ENCODE peak calls at places on chromosome 20, in four cellular contexts. W, D, R and J are unnamed samples.

GRCh38 chr20:63594043-63594561 is 20.1 kb upstream of the HELZ2 start:
- DNase-seq in R (no peak), D (peak; percentile 55), W (no peak), J (no peak)

GRCh38 chr20:9677224-9677623 is 161.7 kb downstream of the PAK5 start:
- DNase-seq in D (no peak), R (no peak), W (no peak), J (no peak)

GRCh38 chr20:62430871-62431447 is 3.6 kb upstream of the RBBP8NL start:
- DNase-seq in D (no peak), W (no peak), R (no peak), J (no peak)

GRCh38 chr20:17625246-17626051 is 55.6 kb downstream of the DSTN start:
- DNase-seq in W (no peak), D (no peak), R (no peak), J (no peak)

GRCh38 chr20:728022-728944 is 40.0 kb downstream of the SLC52A3 start:
- DNase-seq in D (peak; percentile 13), R (peak; percentile 58), W (peak; percentile 8), J (peak; percentile 69)

GRCh38 chr20:1888796-1889463 is 6.3 kb upstream of the SIRPA start:
- DNase-seq in W (no peak), D (peak; percentile 59), R (no peak), J (peak; percentile 94)

GRCh38 chr20:53291548-53291947 is 302.1 kb downstream of the ZNF217 start:
- DNase-seq in R (no peak), D (no peak), W (no peak), J (peak; percentile 17)

GRCh38 chr20:8310618-8311017 is 178.6 kb downstream of the PLCB1 start:
- DNase-seq in W (no peak), D (no peak), R (no peak), J (no peak)

GRCh38 chr20:47972916-47973309 is 187.6 kb upstream of the SULF2 start:
- DNase-seq in D (no peak), W (no peak), R (no peak), J (no peak)

GRCh38 chr20:34018166-34018565 is 24.5 kb downstream of the RALY start:
- DNase-seq in R (no peak), D (no peak), W (no peak), J (no peak)

GRCh38 chr20:22827916-22828315 is 207.2 kb upstream of the SSTR4 start:
- DNase-seq in W (no peak), D (no peak), R (no peak), J (no peak)

GRCh38 chr20:17883592-17884317 is 84.8 kb downstream of the SNX5 start:
- DNase-seq in W (no peak), R (no peak), D (no peak), J (no peak)

GRCh38 chr20:51712501-51713212 is 55.5 kb downstream of the ATP9A start:
- DNase-seq in R (no peak), D (peak; percentile 34), W (no peak), J (peak; percentile 66)

GRCh38 chr20:44073011-44073674 is 113.8 kb downstream of the JPH2 start:
- DNase-seq in W (no peak), D (no peak), R (no peak), J (no peak)

GRCh38 chr20:21127201-21127981 is 1.5 kb downstream of the KIZ start:
- DNase-seq in W (no peak), R (no peak), D (no peak), J (no peak)

GRCh38 chr20:62195736-62196135 is 12.9 kb downstream of the MTG2 start:
- DNase-seq in D (no peak), R (no peak), W (no peak), J (no peak)